ENCODE peak calls at places on chromosomes 7 and 10, in six cellular contexts. C is lung, M is PC-9, W is GM12865, T is A673, V is ovary. H is an unnamed sample.

GRCh38 chr7:90955641-90956207 is 308.5 kb upstream of the FZD1 start:
- DNase-seq in C (no peak), M (no peak), W (no peak), T (no peak), V (no peak), H (no peak)

GRCh38 chr7:155352076-155352752 is 54.5 kb downstream of the INSIG1 start:
- DNase-seq in C (no peak), M (no peak), W (no peak), T (no peak), V (no peak), H (no peak)

GRCh38 chr7:154167807-154168206 is 115.6 kb downstream of the DPP6 start:
- DNase-seq in C (no peak), M (no peak), W (no peak), T (no peak), V (no peak), H (no peak)

GRCh38 chr7:121480566-121481335 is 84.6 kb upstream of the FAM3C start:
- DNase-seq in C (no peak), M (no peak), W (no peak), T (no peak), V (no peak), H (no peak)

GRCh38 chr10:98262571-98262970 is 5.4 kb downstream of the LOXL4 start:
- DNase-seq in C (no peak), M (peak; percentile 47), W (peak; percentile 56), T (no peak), V (no peak), H (peak; percentile 59)

GRCh38 chr10:74292871-74293427 is 141.9 kb downstream of the ADK start:
- DNase-seq in C (no peak), M (peak; percentile 43), W (no peak), T (no peak), V (no peak), H (no peak)

GRCh38 chr7:27767374-27767773 is 27.4 kb downstream of the TAX1BP1 start:
- DNase-seq in C (no peak), M (peak; percentile 80), W (no peak), T (no peak), V (no peak), H (no peak)

GRCh38 chr10:72002354-72003295 is 38.4 kb downstream of the CHST3 start:
- DNase-seq in C (no peak), M (no peak), W (no peak), T (no peak), V (no peak), H (no peak)

GRCh38 chr7:100582041-100582579 is 3.8 kb downstream of the LRCH4 start:
- DNase-seq in C (peak; percentile 86), M (no peak), W (no peak), T (no peak), V (no peak), H (no peak)

GRCh38 chr10:44925224-44925623 is 14.1 kb downstream of the TMEM72 start:
- DNase-seq in C (no peak), M (no peak), W (peak; percentile 37), T (peak; percentile 54), V (no peak), H (no peak)

GRCh38 chr10:87775766-87776165 is 42.3 kb downstream of the ATAD1 start:
- DNase-seq in C (no peak), M (no peak), W (no peak), T (no peak), V (no peak), H (no peak)

GRCh38 chr10:114822771-114823463 is 1.3 kb downstream of the FHIP2A start:
- DNase-seq in C (no peak), M (peak; percentile 82), W (no peak), T (peak; percentile 6), V (no peak), H (no peak)

GRCh38 chr7:65609131-65609530 is 235.5 kb downstream of the ZNF92 start:
- DNase-seq in C (no peak), M (no peak), W (no peak), T (no peak), V (no peak), H (no peak)

GRCh38 chr10:121661451-121661851 is 63.2 kb upstream of the FGFR2 start:
- DNase-seq in C (no peak), M (no peak), W (no peak), T (no peak), V (no peak), H (no peak)

GRCh38 chr10:76811430-76811829 is 826.2 kb downstream of the KCNMA1 start:
- DNase-seq in C (no peak), M (no peak), W (no peak), T (no peak), V (no peak), H (no peak)
- H3K4me3 ChIP-seq in C (no peak overlapping the region), M (no peak overlapping the region), W (no peak overlapping the region), T (no peak overlapping the region), V (no peak overlapping the region), H (no peak overlapping the region)

GRCh38 chr7:18755793-18756192 is 260.2 kb downstream of the HDAC9 start:
- DNase-seq in C (no peak), M (peak; percentile 28), W (no peak), T (no peak), V (no peak), H (no peak)

GRCh38 chr7:18753972-18754610 is 258.5 kb downstream of the HDAC9 start:
- DNase-seq in C (no peak), M (peak; percentile 9), W (no peak), T (no peak), V (no peak), H (no peak)

GRCh38 chr7:18756378-18757050 is 261.0 kb downstream of the HDAC9 start:
- DNase-seq in C (no peak), M (peak; percentile 8), W (no peak), T (no peak), V (no peak), H (no peak)

GRCh38 chr7:18760046-18760445 is 264.5 kb downstream of the HDAC9 start:
- DNase-seq in C (no peak), M (no peak), W (no peak), T (no peak), V (no peak), H (no peak)

GRCh38 chr7:18754766-18755165 is 259.2 kb downstream of the HDAC9 start:
- DNase-seq in C (no peak), M (peak; percentile 29), W (no peak), T (peak; percentile 10), V (no peak), H (no peak)
- H3K4me3 ChIP-seq in C (no peak overlapping the region), M (no peak overlapping the region), W (no peak overlapping the region), T (no peak overlapping the region), V (no peak overlapping the region), H (no peak overlapping the region)

GRCh38 chr7:17506601-17507000 is 208.1 kb downstream of the AHR start:
- DNase-seq in C (no peak), M (no peak), W (no peak), T (no peak), V (no peak), H (no peak)
- H3K4me3 ChIP-seq in C (no peak overlapping the region), M (no peak overlapping the region), W (no peak overlapping the region), T (no peak overlapping the region), V (no peak overlapping the region), H (no peak overlapping the region)

GRCh38 chr10:22475527-22475856 is 130.2 kb downstream of the SPAG6 start:
- DNase-seq in C (no peak), M (no peak), W (no peak), T (no peak), V (no peak), H (no peak)
- H3K4me3 ChIP-seq in C (no peak overlapping the region), M (no peak overlapping the region), W (peak overlapping the region; percentile 56), T (peak overlapping the region; percentile 43), V (peak overlapping the region; percentile 36), H (peak overlapping the region; percentile 42)

GRCh38 chr10:108578258-108578657 is 1345.1 kb downstream of the XPNPEP1 start:
- DNase-seq in C (no peak), M (no peak), W (no peak), T (no peak), V (no peak), H (no peak)
- H3K4me3 ChIP-seq in C (no peak overlapping the region), M (no peak overlapping the region), W (no peak overlapping the region), T (no peak overlapping the region), V (no peak overlapping the region), H (no peak overlapping the region)

GRCh38 chr7:49767719-49768118 is 5.7 kb upstream of the VWC2 start:
- DNase-seq in C (no peak), M (no peak), W (peak; percentile 44), T (no peak), V (no peak), H (no peak)

GRCh38 chr7:49768835-49769234 is 4.6 kb upstream of the VWC2 start:
- DNase-seq in C (no peak), M (no peak), W (no peak), T (no peak), V (no peak), H (no peak)

GRCh38 chr7:49769285-49769857 is 4.1 kb upstream of the VWC2 start:
- DNase-seq in C (no peak), M (no peak), W (no peak), T (no peak), V (no peak), H (no peak)

GRCh38 chr7:49768254-49768653 is 5.2 kb upstream of the VWC2 start:
- DNase-seq in C (no peak), M (no peak), W (no peak), T (no peak), V (no peak), H (no peak)

DNA sequence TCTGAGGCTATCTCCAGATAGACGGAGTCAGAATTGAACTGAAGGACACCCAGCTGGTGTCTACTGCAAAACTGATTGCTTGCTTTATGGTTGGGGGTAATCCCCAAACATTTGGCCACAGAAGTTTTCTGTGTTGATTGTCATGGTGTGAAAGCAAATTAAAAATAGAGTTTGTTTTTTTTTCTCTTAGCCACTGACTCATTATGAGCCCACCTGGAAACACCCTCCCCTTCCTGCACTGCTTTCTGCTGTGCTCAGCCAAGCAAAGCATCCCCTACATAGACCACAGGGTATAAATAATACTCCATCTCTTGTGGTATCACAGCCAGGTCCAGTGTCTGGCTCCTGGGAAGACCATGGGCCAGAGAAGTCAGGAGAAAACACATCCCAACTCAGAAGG is 6.5 kb upstream of the VWC2 start:
- DNase-seq in C (no peak), M (no peak), W (peak; percentile 89), T (no peak), V (no peak), H (no peak)
- H3K4me3 ChIP-seq in C (no peak overlapping the region), M (no peak overlapping the region), W (no peak overlapping the region), T (no peak overlapping the region), V (no peak overlapping the region), H (no peak overlapping the region)

H was measured in right atrium auricular region.